ENCODE peak calls at places on chromosomes 5 and 9, in four cellular contexts. P is neural progenitor cell, E is GM12865, Q is AG04449. F is an unnamed sample.

GRCh38 chr5:51214736-51215135 is 168.5 kb upstream of the ISL1 start:
- DNase-seq in Q (no peak), E (no peak), P (no peak), F (no peak)

GRCh38 chr9:16921855-16922254 is 51.4 kb upstream of the BNC2 start:
- DNase-seq in Q (no peak), P (no peak), E (no peak), F (no peak)

GRCh38 chr5:172608773-172609172 is 32.3 kb upstream of the NEURL1B start:
- DNase-seq in Q (no peak), E (no peak), P (no peak), F (no peak)

GRCh38 chr9:69223605-69224004 is 49.5 kb downstream of the TJP2 start:
- DNase-seq in Q (peak), E (peak), P (peak), F (no peak)

GRCh38 chr5:147805030-147805454 is 22.5 kb upstream of the JAKMIP2 start:
- DNase-seq in E (peak), P (no peak), Q (no peak), F (no peak)

GRCh38 chr5:143506881-143507552 is 103.5 kb upstream of the NR3C1 start:
- DNase-seq in E (no peak), P (no peak), Q (peak), F (peak)

GRCh38 chr9:117156150-117156688 is 258.6 kb downstream of the ASTN2 start:
- DNase-seq in Q (no peak), P (no peak), E (no peak), F (no peak)

GRCh38 chr9:112384219-112384618 is 4.3 kb downstream of the HSDL2 start:
- DNase-seq in Q (no peak), P (no peak), E (no peak), F (no peak)

GRCh38 chr5:113029614-113030013 is 53.0 kb downstream of the DCP2 start:
- DNase-seq in Q (no peak), E (no peak), P (no peak), F (no peak)

GRCh38 chr5:172777381-172778222 is 6.6 kb upstream of the DUSP1 start:
- DNase-seq in P (no peak), E (peak), Q (no peak), F (peak)

GRCh38 chr9:91433180-91433579 is 9.5 kb upstream of the NFIL3 start:
- DNase-seq in Q (peak), P (no peak), E (peak), F (peak)

GRCh38 chr5:7392401-7393024 is 3.4 kb upstream of the ADCY2 start:
- DNase-seq in P (peak), E (no peak), Q (no peak), F (peak)
- TF ChIP-seq CTCF in P (peak), E (peak), Q (peak), F (peak)

GRCh38 chr5:117801583-117801982 is 1186.8 kb downstream of the DTWD2 start:
- DNase-seq in E (no peak), P (no peak), Q (no peak), F (no peak)
- TF ChIP-seq CTCF in E (no peak), P (no peak), Q (no peak), F (no peak)

GRCh38 chr9:9790216-9790872 is 822.5 kb downstream of the PTPRD start:
- DNase-seq in E (peak), Q (no peak), P (peak), F (no peak)
- TF ChIP-seq CTCF in E (peak), Q (no peak), P (peak), F (peak)

GRCh38 chr5:174271316-174271715 is 225.8 kb downstream of the NSG2 start:
- DNase-seq in E (peak), P (no peak), Q (no peak), F (no peak)

GRCh38 chr5:174275959-174276358 is 230.5 kb downstream of the NSG2 start:
- DNase-seq in P (no peak), Q (no peak), E (no peak), F (no peak)

GRCh38 chr5:174273325-174273724 is 227.8 kb downstream of the NSG2 start:
- DNase-seq in Q (no peak), E (peak), P (no peak), F (no peak)

GRCh38 chr5:174272671-174273070 is 227.2 kb downstream of the NSG2 start:
- DNase-seq in P (no peak), E (peak), Q (no peak), F (no peak)
- TF ChIP-seq CTCF in P (no peak), E (no peak), Q (no peak), F (no peak)

GRCh38 chr5:169263591-169263990 is 37.3 kb downstream of the SLIT3 start:
- DNase-seq in P (no peak), Q (no peak), E (no peak), F (no peak)

GRCh38 chr5:169270827-169271226 is 30.1 kb downstream of the SLIT3 start:
- DNase-seq in P (no peak), Q (no peak), E (no peak), F (no peak)

GRCh38 chr5:169268019-169268418 is 32.9 kb downstream of the SLIT3 start:
- DNase-seq in E (no peak), P (no peak), Q (peak), F (peak)

DNA sequence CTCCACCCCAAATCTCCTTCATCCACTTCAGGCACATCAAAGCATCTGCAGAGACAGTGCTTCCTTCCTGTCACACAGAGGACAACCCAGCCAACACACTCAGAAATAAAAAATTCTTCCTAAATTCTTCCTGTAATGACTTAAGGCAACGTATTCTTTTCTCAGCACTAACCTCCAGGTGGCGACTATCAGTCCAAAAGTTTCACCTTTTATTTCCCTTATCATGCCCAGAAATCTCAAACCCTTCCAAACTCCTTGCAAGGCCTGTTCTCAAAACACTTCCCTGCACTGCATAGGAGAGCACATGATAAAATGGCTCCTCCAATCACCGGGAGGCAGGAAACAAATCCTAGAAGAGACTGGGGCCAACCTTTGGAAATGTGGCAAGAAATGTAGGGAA is 35.1 kb downstream of the SLIT3 start:
- DNase-seq in P (peak), E (no peak), Q (no peak), F (no peak)
- TF ChIP-seq CTCF in P (peak), E (peak), Q (no peak), F (no peak)

DNA sequence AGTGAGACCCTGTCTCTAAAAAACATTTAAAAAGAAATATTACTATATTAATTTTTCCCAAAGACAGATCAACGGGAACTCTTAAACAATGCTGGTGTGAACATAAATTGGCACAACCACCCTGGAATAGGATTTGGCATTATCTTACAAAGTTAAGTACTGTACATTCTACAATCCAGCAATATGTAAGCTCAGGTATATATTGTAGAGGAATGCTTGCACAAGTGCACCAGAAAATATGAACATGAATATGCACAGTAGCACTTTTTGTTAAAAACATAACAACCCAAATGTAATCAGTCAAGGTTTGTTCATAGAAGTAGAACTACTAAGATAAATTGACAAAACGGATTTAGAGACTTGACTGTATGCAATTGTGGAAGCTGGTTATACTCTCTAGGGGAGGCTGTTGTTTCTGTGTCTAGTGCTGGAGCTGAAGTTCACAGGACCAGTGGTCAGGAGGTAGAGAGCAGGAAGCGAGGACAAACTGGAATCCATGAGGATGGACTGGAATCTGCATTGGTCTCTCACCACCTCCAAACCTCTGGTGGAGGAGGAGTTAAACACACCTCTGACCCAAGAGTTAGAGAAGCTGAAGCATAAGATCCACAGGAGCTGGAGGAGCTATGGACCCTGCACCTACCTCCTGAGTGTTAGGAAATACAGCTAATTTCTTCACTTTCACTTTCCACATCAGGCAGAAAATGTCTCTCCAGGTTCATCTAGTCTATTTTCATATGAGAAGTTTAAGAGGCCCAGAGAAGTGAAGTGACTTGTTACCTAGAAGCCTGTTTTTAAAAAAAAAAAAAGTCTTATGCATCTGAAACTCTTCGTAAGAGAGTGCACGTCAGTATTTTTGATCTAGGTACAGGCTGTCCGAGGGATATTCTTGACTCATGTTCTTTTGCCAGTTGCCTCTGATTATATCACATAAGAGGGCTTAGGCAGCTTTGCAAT is 20.3 kb upstream of the RIC1 start:
- DNase-seq in E (peak), P (no peak), Q (no peak), F (no peak)
- TF ChIP-seq CTCF in E (no peak), P (no peak), Q (no peak), F (no peak)

F was measured in AG09319.